ENCODE peak calls at places on chromosomes 11 and 22, in five cellular contexts. H is body of pancreas, T is heart right ventricle, C is IMR-90, U is cardiac muscle cell. L is an unnamed sample. For H3K4me1, the result is how much of the 10 kb centered on the place peaks cover.

GRCh38 chr22:48827904-48828555 is 999.6 kb downstream of the BRD1 start:
- DNase-seq in H (no peak), T (no peak), C (no peak), U (no peak), L (peak)

GRCh38 chr11:63508009-63508408 is 2.1 kb downstream of the LGALS12 start:
- DNase-seq in H (peak), T (peak), C (no peak), U (peak), L (peak)

GRCh38 chr22:42067706-42068350 is 2.8 kb downstream of the NAGA start:
- DNase-seq in H (no peak), T (no peak), C (no peak), U (no peak), L (no peak)

GRCh38 chr11:20367313-20367948 is 3.9 kb downstream of the HTATIP2 start:
- DNase-seq in H (no peak), T (no peak), C (peak), U (no peak), L (peak)

GRCh38 chr11:393219-394033 is 583 bp upstream of the PKP3 start:
- DNase-seq in H (no peak), T (no peak), C (peak), U (no peak), L (peak)

GRCh38 chr11:3614742-3615171 is 27.0 kb downstream of the ART5 start:
- DNase-seq in H (no peak), T (no peak), C (no peak), U (no peak), L (no peak)

GRCh38 chr11:1545432-1545831 is 26.6 kb downstream of the DUSP8 start:
- DNase-seq in H (no peak), T (no peak), C (no peak), U (no peak), L (no peak)

GRCh38 chr22:46777609-46777970 is 15.1 kb downstream of the TBC1D22A start:
- DNase-seq in H (no peak), T (no peak), C (no peak), U (no peak), L (no peak)

GRCh38 chr11:88100161-88100560 is 75.1 kb downstream of the RAB38 start:
- DNase-seq in H (no peak), T (no peak), C (no peak), U (no peak), L (no peak)

GRCh38 chr22:38259370-38259769 is 13.4 kb downstream of the TMEM184B start:
- DNase-seq in H (no peak), T (no peak), C (no peak), U (no peak), L (no peak)

GRCh38 chr11:120929664-120930154 is 94.2 kb upstream of the TBCEL start:
- DNase-seq in H (peak), T (peak), C (peak), U (peak), L (no peak)

GRCh38 chr11:122815900-122816299 is 22.4 kb upstream of the CRTAM start:
- DNase-seq in H (no peak), T (no peak), C (no peak), U (no peak), L (no peak)

GRCh38 chr11:108115495-108116140 is 5.7 kb upstream of the ACAT1 start:
- DNase-seq in H (peak), T (peak), C (peak), U (peak), L (no peak)

GRCh38 chr11:37597776-37598175 is 999.7 kb upstream of the RAG2 start:
- DNase-seq in H (no peak), T (no peak), C (no peak), U (no peak), L (no peak)

GRCh38 chr11:107567739-107568335 is 2.3 kb upstream of the ALKBH8 start:
- DNase-seq in H (no peak), T (no peak), C (no peak), U (no peak), L (no peak)

GRCh38 chr22:48515571-48516200 is 1312.0 kb downstream of the BRD1 start:
- DNase-seq in H (no peak), T (no peak), C (no peak), U (no peak), L (no peak)

GRCh38 chr11:104033134-104033533 is 3.3 kb upstream of the DDI1 start:
- DNase-seq in H (no peak), T (no peak), C (peak), U (no peak), L (peak)

GRCh38 chr11:17648528-17648927 is 70.8 kb upstream of the MYOD1 start:
- DNase-seq in H (no peak), T (no peak), C (no peak), U (no peak), L (no peak)

GRCh38 chr11:77411717-77412441 is 62.0 kb downstream of the PAK1 start:
- DNase-seq in H (peak), T (peak), C (peak), U (peak), L (peak)

GRCh38 chr11:223026-223789 is 12.9 kb downstream of the SIRT3 start:
- DNase-seq in H (no peak), T (no peak), C (peak), U (no peak), L (no peak)

GRCh38 chr11:11724994-11725393 is 103.2 kb upstream of the GALNT18 start:
- DNase-seq in H (no peak), T (no peak), C (no peak), U (no peak), L (no peak)

GRCh38 chr11:15793032-15793996 is 563.0 kb downstream of the SOX6 start:
- DNase-seq in H (no peak), T (no peak), C (peak), U (no peak), L (peak)

GRCh38 chr11:86811637-86812321 is 11.4 kb downstream of the PRSS23 start:
- DNase-seq in H (peak), T (no peak), C (peak), U (no peak), L (peak)

GRCh38 chr11:57499413-57499982 is 16.0 kb downstream of the SLC43A1 start:
- DNase-seq in H (peak), T (peak), C (peak), U (peak), L (peak)

GRCh38 chr22:20033045-20033706 is 12.3 kb downstream of the TANGO2 start:
- DNase-seq in H (peak), T (peak), C (no peak), U (no peak), L (no peak)

GRCh38 chr11:104623518-104623917 is 274.7 kb downstream of the CASP12 start:
- DNase-seq in H (no peak), T (no peak), C (peak), U (no peak), L (no peak)

GRCh38 chr11:64605656-64606585 is 14.9 kb downstream of the SLC22A12 start:
- DNase-seq in H (no peak), T (no peak), C (no peak), U (no peak), L (no peak)
- H3K27ac ChIP-seq in H (no peak), T (no peak), C (no peak), U (no peak), L (no peak)

GRCh38 chr11:75782540-75783263 is 14.1 kb downstream of the DGAT2 start:
- DNase-seq in H (no peak), T (no peak), C (no peak), U (no peak), L (no peak)
- H3K4me1 ChIP-seq in H (under half), T (under half), C (under half), U (under half), L (under half)

DNA sequence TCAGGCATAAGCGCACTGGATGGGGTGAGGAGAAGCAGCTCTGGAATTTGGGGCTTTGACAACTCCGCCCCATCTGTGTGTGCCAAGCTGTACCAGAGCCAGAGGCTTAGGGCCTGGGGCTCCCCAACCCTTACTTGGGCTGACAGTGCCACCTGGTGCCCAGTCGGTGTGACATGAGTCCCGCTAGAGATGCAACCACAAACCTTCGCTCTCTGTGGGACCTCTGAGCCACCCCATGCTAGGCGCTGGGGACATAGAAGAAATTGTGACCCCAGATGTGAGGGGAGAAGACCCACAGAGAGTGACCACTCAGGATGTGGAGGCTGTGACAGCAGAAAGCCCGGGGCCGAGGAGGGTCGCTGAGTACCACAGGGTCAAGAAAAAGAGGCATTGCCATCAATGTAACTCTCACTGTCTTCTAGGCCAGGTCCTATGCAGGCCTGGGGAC is 36.0 kb upstream of the FCHSD2 start:
- DNase-seq in H (peak), T (peak), C (peak), U (peak), L (peak)
- H3K4me3 ChIP-seq in H (no peak), T (no peak), C (no peak), U (no peak), L (no peak)

GRCh38 chr11:68145120-68145866 is 24.1 kb upstream of the CHKA start:
- DNase-seq in H (peak), T (no peak), C (no peak), U (no peak), L (no peak)

GRCh38 chr11:68142028-68142412 is 20.8 kb upstream of the CHKA start:
- DNase-seq in H (peak), T (no peak), C (no peak), U (no peak), L (no peak)

GRCh38 chr11:68142441-68143309 is 21.5 kb upstream of the CHKA start:
- DNase-seq in H (peak), T (no peak), C (no peak), U (no peak), L (no peak)

GRCh38 chr11:68141247-68142027 is 20.2 kb upstream of the CHKA start:
- DNase-seq in H (no peak), T (no peak), C (no peak), U (no peak), L (no peak)

DNA sequence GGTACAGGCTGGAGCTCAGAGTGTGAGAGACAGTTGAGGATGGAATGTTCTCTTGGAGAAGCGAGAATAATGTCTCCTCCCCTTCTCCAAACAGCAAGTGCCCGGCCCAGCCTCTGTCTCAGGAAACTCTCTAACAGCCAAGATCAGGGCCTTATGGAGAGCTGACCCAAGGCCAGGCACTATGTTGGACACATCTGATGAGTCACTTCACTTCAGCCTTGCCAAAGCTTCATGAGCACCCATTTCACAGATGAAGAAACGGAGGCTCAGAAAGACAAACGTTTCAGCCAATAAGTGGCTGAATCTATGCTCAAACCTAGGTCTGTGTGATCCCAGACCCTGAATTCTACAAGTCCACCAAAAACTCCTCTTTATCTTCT is 22.1 kb upstream of the CHKA start:
- DNase-seq in H (no peak), T (no peak), C (no peak), U (no peak), L (no peak)
- H3K27ac ChIP-seq in H (peak), T (no peak), C (no peak), U (no peak), L (no peak)

GRCh38 chr22:36348760-36349159 is 39.0 kb downstream of the MYH9 start:
- DNase-seq in H (no peak), T (no peak), C (no peak), U (no peak), L (no peak)
- H3K4me1 ChIP-seq in H (half or more), T (half or more), C (under half), U (under half), L (half or more)

DNA sequence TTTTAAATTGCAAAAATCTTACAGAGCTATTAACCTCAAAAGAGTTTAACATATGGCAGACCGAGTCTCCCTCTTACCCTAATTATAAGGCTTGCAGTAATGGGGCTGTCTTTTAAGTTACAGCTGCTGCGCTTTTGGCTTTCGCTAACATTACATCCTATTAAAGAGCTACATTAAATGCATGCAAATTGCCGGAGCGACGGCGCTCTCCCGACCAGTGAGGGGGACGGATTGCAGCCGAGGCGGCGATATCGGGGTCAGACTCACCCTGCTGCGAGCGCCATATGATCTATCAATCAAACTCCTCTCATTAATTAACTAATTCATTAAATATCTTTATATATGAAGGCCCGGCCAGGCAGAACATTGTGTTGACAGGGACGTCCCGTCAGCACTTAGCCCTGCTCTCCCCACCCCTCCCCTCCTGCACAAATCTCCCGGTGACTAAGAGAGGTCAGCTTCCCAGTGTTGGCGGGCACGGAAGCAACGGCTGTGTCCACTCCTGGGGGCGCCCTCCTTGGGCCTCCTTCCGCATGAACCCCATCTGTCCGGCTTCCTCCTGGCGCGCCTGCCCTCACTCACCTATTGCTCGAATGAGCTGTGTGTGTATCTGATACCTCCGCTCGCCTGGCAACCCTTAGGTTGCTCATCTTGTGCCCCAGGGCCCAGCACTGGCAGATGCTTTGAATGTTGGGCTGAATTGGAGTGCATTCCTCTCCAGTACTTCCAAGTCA is 156.0 kb upstream of the CADM1 start:
- DNase-seq in H (no peak), T (no peak), C (no peak), U (peak), L (no peak)
- H3K4me3 ChIP-seq in H (no peak), T (peak), C (no peak), U (peak), L (no peak)

DNA sequence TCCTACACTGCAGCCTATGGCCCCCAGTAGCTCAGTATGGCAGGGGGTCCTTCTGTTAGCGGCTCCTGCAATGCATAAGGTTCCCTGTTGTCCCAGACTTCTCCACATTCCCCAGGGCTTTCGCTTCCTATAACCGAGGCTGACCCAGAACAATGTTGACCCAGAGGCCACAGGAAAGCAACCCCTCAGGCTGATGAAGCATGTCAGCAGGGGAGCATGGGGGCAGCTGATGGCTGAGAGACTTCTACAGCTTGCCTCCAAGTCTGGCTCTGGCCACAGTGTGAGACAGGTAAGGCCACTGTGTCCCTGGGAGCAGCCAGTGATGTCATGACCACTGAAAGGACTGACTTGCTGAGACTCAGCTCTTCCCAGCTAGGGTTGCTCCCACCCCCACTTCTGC is 12.5 kb upstream of the PPFIBP2 start:
- DNase-seq in H (no peak), T (no peak), C (no peak), U (no peak), L (no peak)
- H3K27ac ChIP-seq in H (no peak), T (no peak), C (no peak), U (no peak), L (no peak)